ENCODE peak calls at places on chromosomes 2 and 18, in nine cellular contexts. O is WTC11, R is fibroblast of mammary gland, U is Calu3, M is sigmoid colon, W is mesothelial cell of epicardium, T is neural progenitor cell, L is HFFc6, D is Panc1. X is an unnamed sample.
A peak's percentile ranks its signal among the peaks of the same experiment; 100 is the strongest.

GRCh38 chr2:194765723-194766122 is 891.3 kb upstream of the SLC39A10 start:
- DNase-seq in T (peak; percentile 27), L (no peak), O (no peak), W (no peak), M (no peak), R (no peak), D (no peak), U (no peak), X (no peak)

GRCh38 chr2:95273911-95274290 is 348 bp upstream of the PROM2 start:
- DNase-seq in L (no peak), M (peak; percentile 24), T (no peak), U (no peak), D (no peak), O (no peak), W (no peak), R (no peak), X (peak; percentile 82)

GRCh38 chr2:118844261-118845004 is 3.0 kb downstream of the EN1 start:
- DNase-seq in T (peak; percentile 26), D (no peak), O (no peak), W (no peak), U (no peak), L (no peak), M (no peak), R (peak; percentile 62), X (peak; percentile 68)

GRCh38 chr2:85707304-85707703 is 13.1 kb downstream of the GNLY start:
- DNase-seq in M (peak; percentile 82), O (peak; percentile 47), T (peak; percentile 87), D (peak; percentile 90), U (peak; percentile 79), R (peak; percentile 94), W (no peak), L (peak; percentile 85), X (no peak)

GRCh38 chr2:23753291-23754006 is 173.5 kb downstream of the ATAD2B start:
- DNase-seq in W (no peak), T (no peak), D (no peak), U (no peak), R (no peak), L (no peak), O (no peak), M (no peak), X (no peak)

GRCh38 chr2:27211241-27211942 is 449 bp upstream of the ATRAID start:
- DNase-seq in T (no peak), W (peak; percentile 65), M (no peak), O (peak; percentile 78), L (no peak), D (no peak), U (no peak), R (peak; percentile 6), X (no peak)

GRCh38 chr2:47029737-47030524 is 114.3 kb upstream of the MCFD2 start:
- DNase-seq in O (no peak), R (no peak), W (no peak), M (no peak), D (no peak), U (peak; percentile 61), T (no peak), L (peak; percentile 39), X (no peak)

GRCh38 chr18:9418047-9418690 is 57.1 kb upstream of the RALBP1 start:
- DNase-seq in D (no peak), O (peak; percentile 27), M (peak; percentile 41), R (no peak), T (no peak), U (no peak), L (no peak), W (no peak), X (peak; percentile 57)

GRCh38 chr18:13443546-13443945 is 225.0 kb downstream of the LDLRAD4 start:
- DNase-seq in M (peak; percentile 27), U (no peak), R (no peak), D (no peak), W (no peak), T (no peak), O (no peak), L (no peak), X (no peak)

GRCh38 chr2:85753525-85754312 is at the start of gene ATOH8:
- DNase-seq in R (peak; percentile 61), M (peak; percentile 88), W (no peak), D (no peak), T (peak; percentile 76), L (peak; percentile 59), U (peak; percentile 34), O (peak; percentile 75), X (no peak)

GRCh38 chr2:140063356-140063755 is 1283.2 kb upstream of the NXPH2 start:
- DNase-seq in R (no peak), W (no peak), D (no peak), O (no peak), U (no peak), M (no peak), L (no peak), T (no peak), X (no peak)

GRCh38 chr2:163319006-163319405 is 416.8 kb downstream of the FIGN start:
- DNase-seq in O (no peak), U (no peak), T (no peak), R (peak; percentile 82), M (no peak), L (no peak), W (no peak), D (peak; percentile 5), X (no peak)

GRCh38 chr2:222033541-222033940 is 265.3 kb downstream of the PAX3 start:
- DNase-seq in W (no peak), M (no peak), U (no peak), R (peak; percentile 42), T (no peak), L (no peak), O (no peak), D (no peak), X (no peak)

GRCh38 chr2:52000156-52000855 is 968.4 kb upstream of the NRXN1 start:
- DNase-seq in M (no peak), O (no peak), D (no peak), R (peak; percentile 78), U (no peak), W (no peak), T (no peak), L (no peak), X (no peak)

GRCh38 chr18:7601936-7602335 is 34.8 kb downstream of the PTPRM start:
- DNase-seq in D (no peak), L (no peak), O (no peak), R (no peak), M (no peak), W (no peak), T (no peak), U (no peak), X (no peak)

GRCh38 chr2:23554054-23554697 is 169.2 kb downstream of the KLHL29 start:
- DNase-seq in D (no peak), L (no peak), M (peak; percentile 86), R (peak; percentile 61), U (no peak), O (no peak), W (no peak), T (no peak), X (no peak)

GRCh38 chr18:25713104-25713503 is 361.1 kb upstream of the ZNF521 start:
- DNase-seq in W (no peak), U (no peak), R (peak; percentile 7), O (no peak), T (no peak), L (no peak), D (no peak), M (no peak), X (no peak)

GRCh38 chr2:70961648-70961994 is 16.8 kb upstream of the ANKRD53 start:
- DNase-seq in R (no peak), W (no peak), T (no peak), D (no peak), U (no peak), O (no peak), L (no peak), M (no peak), X (no peak)

GRCh38 chr18:54327818-54328217 is 29.8 kb downstream of the STARD6 start:
- DNase-seq in W (no peak), L (no peak), M (no peak), O (no peak), D (no peak), T (no peak), R (peak; percentile 13), U (no peak), X (no peak)

DNA sequence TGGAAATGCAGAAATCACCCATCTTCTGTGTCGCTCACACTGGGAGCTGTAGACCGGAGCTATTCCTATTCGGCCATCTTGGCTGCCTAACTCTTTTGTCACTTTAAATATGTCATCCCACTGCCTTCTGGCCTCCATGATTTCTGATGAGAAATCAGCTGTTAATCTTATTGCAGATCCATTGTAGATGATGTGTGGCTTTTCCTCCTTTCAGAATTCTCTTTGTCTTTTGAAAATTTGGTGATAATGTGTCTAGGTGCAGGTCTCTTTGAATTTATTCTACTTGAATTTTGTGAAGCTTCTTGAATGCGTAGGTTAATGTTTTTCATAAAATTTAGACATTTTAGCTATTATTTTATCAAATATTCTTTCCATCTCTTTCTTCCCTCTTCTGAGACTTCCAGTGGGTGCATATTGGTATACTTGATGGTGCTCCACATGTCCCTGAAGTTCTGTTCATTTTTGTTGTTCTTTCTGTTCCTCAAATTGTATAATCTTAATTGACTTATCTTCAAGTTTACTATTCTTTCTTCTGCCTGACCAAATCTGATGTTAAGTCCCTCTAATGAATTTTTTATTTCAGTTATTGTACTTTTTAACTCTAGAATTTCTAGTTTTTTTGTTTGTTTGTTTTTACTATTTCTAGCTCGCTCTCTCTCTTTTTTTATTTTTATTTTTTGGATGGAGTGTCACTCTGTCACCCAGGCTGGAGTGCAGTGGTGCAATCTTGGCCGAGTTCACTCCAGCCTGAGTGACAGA is 90.8 kb upstream of the DLX2 start:
- DNase-seq in T (no peak), L (no peak), W (no peak), D (no peak), U (no peak), O (no peak), M (no peak), R (no peak), X (no peak)
- TF ChIP-seq CTCF in T (no peak), L (no peak), W (no peak), D (no peak), U (no peak), O (no peak), M (no peak), R (no peak), X (no peak)

GRCh38 chr2:233063269-233063975 is 3.3 kb downstream of the INPP5D start:
- DNase-seq in W (no peak), M (peak; percentile 58), R (no peak), U (no peak), T (peak; percentile 31), L (no peak), D (no peak), O (peak; percentile 60), X (no peak)
- TF ChIP-seq CTCF in W (no peak), M (no peak), R (no peak), U (peak; percentile 18), T (peak; percentile 41), L (peak; percentile 19), D (no peak), O (no peak), X (no peak)

GRCh38 chr2:7744827-7745226 is 827.6 kb downstream of the RNF144A start:
- DNase-seq in U (no peak), M (no peak), R (peak; percentile 75), D (no peak), O (no peak), W (no peak), L (no peak), T (no peak), X (no peak)
- TF ChIP-seq CTCF in U (no peak), M (no peak), R (no peak), D (no peak), O (no peak), W (no peak), L (no peak), T (no peak), X (no peak)

DNA sequence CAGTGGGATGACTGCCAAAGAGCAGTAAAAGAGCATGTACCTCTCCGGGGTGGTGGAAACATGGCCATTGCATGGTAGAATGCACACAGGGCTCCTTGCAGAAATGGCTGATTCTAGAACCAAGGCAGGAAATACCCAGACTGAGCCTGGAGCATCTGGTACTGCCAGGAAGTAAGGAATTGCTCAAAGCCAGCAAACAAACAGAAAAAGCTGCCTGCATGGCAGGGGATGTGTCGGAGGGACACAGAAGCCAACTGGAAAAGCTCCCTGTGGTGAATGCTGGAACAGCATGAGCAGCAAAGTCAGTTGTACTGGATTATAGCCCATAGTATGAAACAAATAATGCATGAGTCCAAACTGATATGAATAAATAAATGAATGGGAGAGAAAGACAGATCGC is 78.0 kb upstream of the NFATC1 start:
- DNase-seq in U (no peak), R (no peak), M (no peak), W (no peak), O (no peak), L (no peak), D (no peak), T (no peak), X (no peak)
- TF ChIP-seq CTCF in U (no peak), R (peak; percentile 2), M (no peak), W (no peak), O (no peak), L (peak; percentile 28), D (no peak), T (no peak), X (no peak)